ENCODE peak calls at places on chromosomes 12 and 14, in four cellular contexts. T, Q, O and C are unnamed samples. For H3K9me3 and H3K4me1, the result is how much of the 10 kb centered on the place peaks cover.

GRCh38 chr12:13101854-13102375 is 1.6 kb downstream of the GSG1 start:
- DNase-seq in O (peak), T (no peak), Q (no peak), C (no peak)

GRCh38 chr14:75216427-75217006 is 40.1 kb upstream of the TMED10 start:
- DNase-seq in O (no peak), T (no peak), Q (no peak), C (no peak)

GRCh38 chr14:101600336-101600890 is 39.1 kb downstream of the DIO3 start:
- DNase-seq in Q (no peak), O (no peak), T (no peak), C (no peak)

GRCh38 chr14:58547649-58548048 is 90.1 kb upstream of the DACT1 start:
- DNase-seq in Q (no peak), O (no peak), T (no peak), C (no peak)

GRCh38 chr12:123278150-123278627 is 6.5 kb upstream of the CDK2AP1 start:
- DNase-seq in T (no peak), O (no peak), Q (peak), C (no peak)

GRCh38 chr14:34676516-34677211 is 37.7 kb downstream of the CFL2 start:
- DNase-seq in T (no peak), Q (no peak), O (peak), C (no peak)

GRCh38 chr14:71448431-71449315 is 483.6 kb upstream of the RGS6 start:
- DNase-seq in T (no peak), Q (no peak), O (no peak), C (no peak)

GRCh38 chr12:108173892-108174291 is 44.8 kb downstream of the WSCD2 start:
- DNase-seq in O (peak), Q (no peak), T (no peak), C (no peak)

GRCh38 chr14:95236221-95236620 is 78.9 kb upstream of the DICER1 start:
- DNase-seq in Q (no peak), T (no peak), O (no peak), C (no peak)

GRCh38 chr12:6766651-6767300 is 613 bp downstream of the PTMS start:
- DNase-seq in Q (peak), T (peak), O (peak), C (peak)

GRCh38 chr14:101601603-101602465 is 40.5 kb downstream of the DIO3 start:
- DNase-seq in Q (no peak), T (no peak), O (no peak), C (peak)

GRCh38 chr14:53399057-53399456 is 245.9 kb upstream of the DDHD1 start:
- DNase-seq in O (no peak), T (no peak), Q (no peak), C (no peak)

GRCh38 chr12:82756303-82756702 is 69.6 kb downstream of the TMTC2 start:
- DNase-seq in O (no peak), Q (no peak), T (no peak), C (no peak)

GRCh38 chr14:77026166-77026929 is 2.2 kb downstream of the IRF2BPL start:
- DNase-seq in O (peak), T (no peak), Q (no peak), C (no peak)
- H3K4me3 ChIP-seq in O (peak), T (peak), Q (peak), C (peak)

DNA sequence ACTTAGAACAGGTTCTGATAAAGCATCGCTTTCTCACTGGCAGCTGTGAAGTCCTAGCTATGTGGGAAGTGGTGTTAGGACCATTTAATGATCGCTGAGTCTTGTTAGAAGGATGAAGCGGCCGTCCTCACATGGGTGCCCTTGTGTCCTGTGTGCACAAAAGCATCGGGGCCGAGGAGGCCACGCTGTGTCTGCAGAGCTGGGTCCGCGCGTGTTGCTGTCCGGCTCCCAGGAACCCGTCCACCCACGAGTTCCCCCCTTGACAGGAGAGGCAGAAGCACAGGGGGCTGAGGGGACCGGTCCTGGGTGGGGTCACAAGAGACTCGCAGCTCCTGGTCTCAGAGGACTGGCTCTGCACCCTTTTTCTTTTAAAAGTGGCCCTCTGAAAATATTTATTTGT is 90.4 kb downstream of the ADGRD1 start:
- DNase-seq in Q (peak), O (no peak), T (no peak), C (no peak)
- H3K9me3 ChIP-seq in Q (under half), O (under half), T (under half), C (under half)

GRCh38 chr12:104522985-104523719 is 66.4 kb downstream of the CHST11 start:
- DNase-seq in T (no peak), Q (no peak), O (no peak), C (no peak)

GRCh38 chr12:104526320-104526719 is 69.6 kb downstream of the CHST11 start:
- DNase-seq in Q (no peak), O (no peak), T (no peak), C (no peak)

GRCh38 chr12:104526751-104527150 is 70.0 kb downstream of the CHST11 start:
- DNase-seq in O (no peak), Q (no peak), T (no peak), C (no peak)

GRCh38 chr12:104524026-104524425 is 67.3 kb downstream of the CHST11 start:
- DNase-seq in Q (no peak), T (no peak), O (no peak), C (no peak)

GRCh38 chr12:104524433-104524832 is 67.7 kb downstream of the CHST11 start:
- DNase-seq in T (no peak), Q (no peak), O (no peak), C (no peak)
- H3K4me1 ChIP-seq in T (under half), Q (under half), O (under half), C (under half)

DNA sequence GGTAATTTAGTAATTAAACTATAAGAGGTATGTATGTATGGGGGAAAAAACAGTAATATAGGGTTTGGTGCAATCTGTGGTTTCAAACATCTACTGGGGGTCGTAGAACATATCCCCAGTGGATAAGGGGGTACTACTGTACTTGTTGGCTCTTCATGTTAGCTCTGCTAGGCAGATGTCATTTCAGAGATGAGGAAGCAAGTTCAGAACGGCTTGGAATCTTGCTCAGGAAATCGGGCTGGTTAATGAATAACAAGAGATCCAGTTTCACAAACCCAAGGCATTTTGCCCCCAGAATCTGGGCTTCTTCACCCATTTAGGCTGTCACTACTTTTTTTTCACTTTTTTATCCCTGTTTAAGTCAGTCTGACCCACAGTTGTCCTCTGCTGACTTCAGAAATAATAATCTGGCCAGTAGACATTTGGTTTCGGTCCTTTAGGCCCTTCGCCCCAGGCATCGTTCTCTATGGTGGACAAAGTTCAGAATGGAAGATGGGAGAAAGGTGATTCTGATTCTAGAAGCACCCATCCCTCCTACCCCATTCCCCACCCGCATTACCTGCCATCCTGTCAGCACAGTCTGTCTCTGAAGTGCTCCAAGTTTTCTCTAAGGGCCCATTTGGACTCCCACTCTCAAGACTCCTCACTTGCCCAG is 4.5 kb downstream of the SUOX start:
- DNase-seq in Q (no peak), T (no peak), O (no peak), C (no peak)
- H3K4me3 ChIP-seq in Q (no peak), T (no peak), O (no peak), C (no peak)

DNA sequence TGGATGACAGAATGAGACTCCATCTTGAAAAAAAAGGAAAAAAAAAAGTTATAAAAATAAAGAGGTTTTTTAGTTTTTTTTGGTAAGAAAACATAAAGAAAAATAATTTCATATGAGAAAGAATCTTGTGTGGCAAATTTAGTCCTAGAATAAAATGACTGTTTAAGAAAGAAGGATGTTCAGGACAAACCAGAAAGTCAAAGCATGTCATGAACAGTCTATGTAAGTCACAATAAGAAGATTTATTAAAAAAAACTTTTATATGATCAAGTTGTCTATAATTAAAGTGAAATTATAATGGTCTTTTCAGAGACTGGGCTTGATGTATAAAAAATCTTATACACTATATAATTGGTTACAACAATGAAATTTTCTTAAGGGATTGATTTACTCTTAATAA is 68.1 kb upstream of the HECTD1 start:
- DNase-seq in O (no peak), T (no peak), Q (no peak), C (no peak)
- H3K9me3 ChIP-seq in O (under half), T (under half), Q (under half), C (under half)

GRCh38 chr14:103340480-103341212 is 6.6 kb downstream of the EIF5 start:
- DNase-seq in Q (no peak), O (no peak), T (no peak), C (no peak)

GRCh38 chr14:103334644-103335603 is 887 bp downstream of the EIF5 start:
- DNase-seq in O (peak), T (peak), Q (peak), C (peak)

GRCh38 chr14:103339561-103339960 is 5.5 kb downstream of the EIF5 start:
- DNase-seq in O (no peak), Q (no peak), T (no peak), C (no peak)

GRCh38 chr14:103336191-103336590 is 2.2 kb downstream of the EIF5 start:
- DNase-seq in Q (peak), O (no peak), T (no peak), C (no peak)

GRCh38 chr14:103337794-103338193 is 3.8 kb downstream of the EIF5 start:
- DNase-seq in T (no peak), O (no peak), Q (no peak), C (no peak)
- H3K4me1 ChIP-seq in T (under half), O (under half), Q (under half), C (under half)

GRCh38 chr12:42552822-42553221 is 36.7 kb downstream of the PRICKLE1 start:
- DNase-seq in O (no peak), T (no peak), Q (no peak), C (no peak)
- H3K4me3 ChIP-seq in O (no peak), T (no peak), Q (no peak), C (no peak)

DNA sequence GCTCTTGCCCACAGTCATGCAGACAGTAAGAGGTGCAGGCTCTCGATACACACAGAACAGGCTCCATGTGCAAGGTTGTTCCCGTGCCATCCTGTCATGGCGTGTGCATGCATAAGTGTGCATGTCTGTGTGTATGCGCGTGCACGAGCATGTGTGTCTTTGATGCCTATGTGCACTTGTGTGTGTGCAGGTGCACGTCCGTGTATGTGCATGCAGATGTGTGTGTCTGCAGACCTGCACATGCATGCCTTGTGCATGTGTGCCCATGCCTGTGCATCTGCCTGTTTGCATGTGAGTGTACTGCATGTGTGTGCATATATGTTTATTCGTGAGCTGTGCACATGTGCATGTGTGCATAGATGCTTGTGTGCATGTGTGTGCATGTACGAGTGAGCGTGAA is 309.8 kb downstream of the TMEM121 start:
- DNase-seq in Q (no peak), O (no peak), T (no peak), C (no peak)
- H3K9me3 ChIP-seq in Q (under half), O (under half), T (under half), C (under half)

GRCh38 chr12:47900101-47900479 is 4.7 kb downstream of the VDR start:
- DNase-seq in O (no peak), Q (no peak), T (no peak), C (no peak)

GRCh38 chr12:47903151-47903611 is 1.6 kb downstream of the VDR start:
- DNase-seq in O (peak), Q (no peak), T (no peak), C (no peak)

GRCh38 chr12:47900480-47901129 is 4.2 kb downstream of the VDR start:
- DNase-seq in T (no peak), Q (no peak), O (peak), C (no peak)

GRCh38 chr12:47902131-47902639 is 2.6 kb downstream of the VDR start:
- DNase-seq in Q (no peak), O (no peak), T (no peak), C (no peak)

GRCh38 chr12:47901285-47902093 is 3.3 kb downstream of the VDR start:
- DNase-seq in Q (no peak), O (no peak), T (no peak), C (no peak)
- H3K4me1 ChIP-seq in Q (half or more), O (under half), T (under half), C (under half)

DNA sequence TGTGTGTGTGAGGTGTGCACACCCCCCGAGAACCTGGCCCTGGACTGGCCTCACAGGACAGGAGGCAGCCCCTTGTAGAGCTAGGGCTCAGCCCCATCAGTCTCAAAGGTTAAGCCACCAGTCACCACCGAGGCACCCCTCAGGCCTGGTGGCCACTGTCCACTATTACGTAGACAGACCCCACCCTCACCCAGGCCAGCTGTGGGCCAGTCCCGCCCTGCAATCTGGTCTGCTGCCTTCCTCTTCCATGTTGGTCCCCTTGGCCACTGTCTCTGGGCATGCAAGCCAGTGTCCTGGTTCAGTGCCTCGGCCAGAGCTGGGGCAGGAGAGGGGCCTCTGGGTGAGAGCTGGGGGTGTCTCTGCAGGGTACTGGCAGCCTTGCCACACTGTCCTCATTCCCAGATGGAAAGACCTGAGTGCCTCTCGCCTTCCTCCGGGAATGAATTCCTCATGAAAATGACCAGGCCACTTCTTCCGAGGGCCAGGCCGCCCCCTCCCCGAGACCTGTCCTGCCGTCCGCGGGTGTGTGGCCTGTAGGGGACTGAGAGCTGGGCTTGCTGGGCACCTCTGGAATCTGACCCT is 897 bp upstream of the TEX22 start:
- DNase-seq in Q (no peak), O (no peak), T (no peak), C (no peak)
- H3K4me3 ChIP-seq in Q (peak), O (peak), T (peak), C (peak)